ENCODE peak calls at places on chromosomes 2 and 18, in five cellular contexts. H, R, V, B and Q are unnamed samples.

GRCh38 chr2:9249036-9249800 is 42.6 kb downstream of the ASAP2 start:
- DNase-seq in H (peak), B (no peak), V (no peak), R (peak), Q (no peak)

GRCh38 chr2:18599509-18600254 is 10.3 kb upstream of the NT5C1B start:
- DNase-seq in V (no peak), R (no peak), H (no peak), B (no peak), Q (no peak)

GRCh38 chr18:45173327-45173726 is 441.9 kb upstream of the SLC14A2 start:
- DNase-seq in V (no peak), R (no peak), H (no peak), B (no peak), Q (no peak)

GRCh38 chr18:63016270-63016669 is 300.9 kb downstream of the PHLPP1 start:
- DNase-seq in H (peak), R (peak), B (peak), V (no peak), Q (peak)

GRCh38 chr2:183495079-183495478 is 370.8 kb downstream of the NUP35 start:
- DNase-seq in V (no peak), B (no peak), H (no peak), R (no peak), Q (no peak)

GRCh38 chr2:81551040-81551634 is 1246.6 kb upstream of the LRRTM1 start:
- DNase-seq in B (no peak), H (no peak), V (no peak), R (no peak), Q (no peak)

GRCh38 chr2:18178736-18179349 is 300.4 kb downstream of the KCNS3 start:
- DNase-seq in B (peak), H (peak), V (no peak), R (peak), Q (no peak)

GRCh38 chr2:125125902-125126301 is 1100.8 kb downstream of the CNTNAP5 start:
- DNase-seq in H (no peak), B (peak), R (no peak), V (no peak), Q (no peak)

GRCh38 chr18:14974576-14974975 is 226.6 kb downstream of the ANKRD30B start:
- DNase-seq in R (no peak), B (no peak), H (no peak), V (no peak), Q (no peak)

GRCh38 chr18:12362473-12363174 is 14.4 kb downstream of the AFG3L2 start:
- DNase-seq in B (no peak), V (no peak), R (no peak), H (no peak), Q (no peak)

GRCh38 chr2:62163106-62163831 is 32.6 kb upstream of the B3GNT2 start:
- DNase-seq in R (no peak), V (no peak), H (no peak), B (no peak), Q (no peak)

GRCh38 chr2:18883626-18884456 is 294.5 kb upstream of the NT5C1B start:
- DNase-seq in R (peak), B (peak), H (peak), V (no peak), Q (no peak)

GRCh38 chr18:80145191-80145799 is 36.2 kb downstream of the ADNP2 start:
- DNase-seq in H (no peak), B (no peak), V (no peak), R (no peak), Q (no peak)

GRCh38 chr2:127661949-127662510 is 13.3 kb downstream of the LIMS2 start:
- DNase-seq in B (no peak), H (no peak), V (peak), R (no peak), Q (peak)

GRCh38 chr2:13821255-13821880 is 811.1 kb upstream of the LRATD1 start:
- DNase-seq in R (peak), V (no peak), H (no peak), B (no peak), Q (no peak)

GRCh38 chr2:21650566-21650965 is 526.8 kb downstream of the TDRD15 start:
- DNase-seq in B (no peak), H (no peak), V (no peak), R (no peak), Q (no peak)

GRCh38 chr18:24395049-24395780 is 2.4 kb downstream of the OSBPL1A start:
- DNase-seq in H (no peak), B (no peak), R (no peak), V (no peak), Q (no peak)

GRCh38 chr2:98869868-98870267 is 66.2 kb downstream of the CRACDL start:
- DNase-seq in R (no peak), H (no peak), B (peak), V (peak), Q (peak)

GRCh38 chr18:44828080-44828479 is 147.4 kb downstream of the SETBP1 start:
- DNase-seq in R (no peak), B (no peak), H (no peak), V (no peak), Q (no peak)

GRCh38 chr2:162091325-162092007 is 17.5 kb upstream of the DPP4 start:
- DNase-seq in B (no peak), R (peak), H (peak), V (peak), Q (no peak)

GRCh38 chr2:151363709-151364108 is 6.3 kb downstream of the TNFAIP6 start:
- DNase-seq in H (no peak), B (no peak), R (no peak), V (peak), Q (peak)

GRCh38 chr18:79947054-79947755 is 4.2 kb downstream of the SLC66A2 start:
- DNase-seq in R (no peak), V (peak), H (no peak), B (no peak), Q (peak)

GRCh38 chr2:233059797-233060499 is at the start of gene INPP5D:
- DNase-seq in B (peak), H (no peak), V (peak), R (no peak), Q (peak)

GRCh38 chr2:18787726-18788125 is 198.4 kb upstream of the NT5C1B start:
- DNase-seq in R (no peak), H (no peak), V (no peak), B (no peak), Q (no peak)

GRCh38 chr2:224940618-224941017 is 101.7 kb downstream of the DOCK10 start:
- DNase-seq in R (no peak), H (no peak), B (no peak), V (no peak), Q (no peak)

GRCh38 chr2:197889041-197889440 is 84.6 kb downstream of the PLCL1 start:
- DNase-seq in H (no peak), V (peak), B (peak), R (peak), Q (no peak)

GRCh38 chr2:102082591-102083586 is 59.7 kb upstream of the IL1R1 start:
- DNase-seq in H (peak), B (no peak), V (peak), R (peak), Q (no peak)

GRCh38 chr2:102615620-102616436 is 3.5 kb upstream of the SLC9A2 start:
- DNase-seq in B (peak), V (peak), H (peak), R (peak), Q (no peak)

GRCh38 chr2:28356095-28356911 is 36.4 kb upstream of the FOSL2 start:
- DNase-seq in H (peak), R (peak), V (peak), B (no peak), Q (peak)

GRCh38 chr2:179348921-179349320 is 84.3 kb upstream of the SESTD1 start:
- DNase-seq in V (no peak), B (no peak), R (no peak), H (no peak), Q (no peak)

GRCh38 chr2:218975060-218975777 is 9.8 kb downstream of the FEV start:
- DNase-seq in R (no peak), B (no peak), V (no peak), H (no peak), Q (no peak)

GRCh38 chr18:58106674-58107058 is 62.6 kb downstream of the NEDD4L start:
- DNase-seq in H (no peak), B (no peak), R (no peak), V (no peak), Q (no peak)

GRCh38 chr2:128139624-128140023 is 48.6 kb downstream of the UGGT1 start:
- DNase-seq in B (no peak), R (no peak), V (no peak), H (no peak), Q (no peak)

GRCh38 chr18:64271264-64271663 is 122.4 kb upstream of the LINC00305 start:
- DNase-seq in R (no peak), B (no peak), H (no peak), V (no peak), Q (no peak)

DNA sequence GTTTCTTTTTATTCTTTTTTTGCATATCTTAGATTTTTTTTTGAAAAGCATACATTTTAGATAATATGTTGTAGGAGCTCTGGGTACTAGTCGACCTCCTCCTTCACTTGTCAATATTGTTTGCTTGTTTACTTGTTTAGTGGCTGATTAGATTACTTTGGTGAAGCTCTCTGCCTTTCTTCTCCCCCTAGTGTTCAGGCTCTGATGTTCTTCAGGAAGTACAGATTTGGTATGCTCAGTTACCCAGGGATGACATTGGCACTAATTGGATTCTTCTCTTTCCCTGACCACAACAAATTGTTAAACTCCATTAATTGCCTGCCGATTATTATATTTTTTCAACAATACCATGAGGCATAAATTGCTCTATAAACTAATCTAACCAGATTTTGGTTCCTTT is 491.2 kb downstream of the SUCLG1 start:
- DNase-seq in H (peak), B (no peak), V (no peak), R (no peak), Q (no peak)
- TF ChIP-seq CTCF in H (no peak), B (no peak), V (no peak), R (no peak), Q (no peak)

GRCh38 chr2:70795164-70795995 is 4.9 kb upstream of the FIGLA start:
- DNase-seq in V (no peak), B (no peak), R (no peak), H (no peak), Q (no peak)

GRCh38 chr2:70789304-70790078 is 952 bp downstream of the FIGLA start:
- DNase-seq in B (peak), H (peak), R (peak), V (peak), Q (no peak)

GRCh38 chr2:70790079-70790963 is at the start of gene FIGLA:
- DNase-seq in B (no peak), H (no peak), V (no peak), R (no peak), Q (no peak)

GRCh38 chr2:70796247-70796646 is 5.8 kb upstream of the FIGLA start:
- DNase-seq in B (no peak), V (no peak), H (no peak), R (no peak), Q (no peak)

GRCh38 chr2:70793450-70793849 is 3.0 kb upstream of the FIGLA start:
- DNase-seq in V (no peak), R (no peak), B (no peak), H (no peak), Q (no peak)
- TF ChIP-seq CTCF in V (no peak), R (no peak), B (no peak), H (no peak), Q (no peak)

DNA sequence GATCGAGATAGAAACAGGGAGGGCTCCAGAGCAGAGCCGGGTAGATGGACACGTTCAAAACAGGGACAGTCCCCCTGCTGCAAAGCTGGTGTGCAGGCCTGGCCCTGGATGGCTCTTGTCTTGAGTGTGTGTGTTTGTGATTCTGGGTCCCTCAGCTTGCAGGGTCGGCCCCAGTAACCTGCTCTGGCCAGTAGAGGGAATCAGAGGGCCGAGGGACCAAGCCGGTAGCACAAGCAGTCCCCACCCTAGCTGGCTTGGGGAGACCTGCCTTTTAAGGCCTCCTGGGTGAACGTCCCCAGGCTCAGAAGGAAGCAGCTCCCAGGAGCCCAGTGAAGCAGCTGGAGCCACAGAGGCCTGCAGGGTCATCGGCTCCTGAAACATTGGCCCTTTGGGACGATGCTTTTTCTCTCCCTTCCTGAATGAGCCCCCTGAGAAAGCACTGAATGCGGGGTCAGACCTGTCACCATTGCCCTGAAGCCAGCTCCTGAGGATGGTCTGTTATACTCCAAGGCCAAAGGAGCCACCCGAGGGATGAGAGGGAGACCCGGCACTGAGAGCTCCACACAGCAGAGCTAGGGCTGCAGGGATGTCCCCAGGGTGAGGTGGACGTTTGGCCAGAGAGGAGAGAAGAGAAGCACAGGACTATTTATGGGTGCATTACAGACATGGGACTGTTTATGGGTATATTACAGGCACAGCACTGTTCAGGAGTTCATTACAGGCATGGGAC is 15.4 kb upstream of the MLPH start:
- DNase-seq in R (peak), B (peak), V (peak), H (peak), Q (peak)
- TF ChIP-seq CTCF in R (peak), B (peak), V (peak), H (peak), Q (peak)

DNA sequence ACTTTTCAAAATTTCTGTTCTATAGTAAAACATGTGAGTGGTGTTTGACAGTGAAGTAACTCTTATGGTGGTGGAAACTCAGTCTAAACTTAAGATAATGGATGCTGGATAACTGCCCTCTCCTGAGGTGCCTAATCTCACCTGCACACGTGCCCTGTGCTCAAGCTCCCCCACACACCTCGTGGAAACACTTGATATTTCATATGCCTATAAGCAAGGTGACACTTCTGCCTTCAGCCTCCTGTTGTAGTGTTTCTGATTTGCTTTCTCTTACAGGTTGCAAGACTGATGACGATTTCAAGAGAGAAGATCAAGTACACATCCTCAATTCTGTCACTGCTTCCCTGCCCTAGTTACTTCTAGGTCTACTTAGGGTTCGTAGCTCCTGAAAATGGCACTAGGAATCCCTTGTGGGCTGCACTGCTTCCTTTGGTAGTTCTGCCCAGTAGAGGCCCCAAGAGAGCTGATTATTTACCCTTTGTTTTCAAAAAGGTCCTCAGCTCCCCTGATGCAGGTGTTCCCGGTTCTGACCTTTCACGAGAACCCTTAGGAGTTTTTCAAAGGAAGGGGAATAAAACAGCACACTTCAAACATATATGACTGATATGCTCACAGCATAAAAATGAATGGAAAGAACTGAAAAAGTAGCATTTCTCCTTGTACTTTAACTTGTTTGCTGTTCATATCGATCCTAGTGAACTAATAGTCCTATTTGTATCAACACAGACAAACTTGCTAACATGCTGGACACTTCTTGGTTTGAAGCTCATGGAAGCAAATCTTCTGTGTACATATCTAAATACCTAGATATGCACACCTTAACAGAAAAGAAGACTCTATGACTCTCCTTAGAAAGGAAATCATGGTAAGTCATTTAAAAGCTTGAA is 6.7 kb downstream of the CAVIN2 start:
- DNase-seq in R (no peak), V (peak), H (no peak), B (no peak), Q (no peak)
- TF ChIP-seq CTCF in R (no peak), V (no peak), H (peak), B (no peak), Q (no peak)

GRCh38 chr2:72933207-72933606 is 15.9 kb downstream of the EMX1 start:
- DNase-seq in H (no peak), V (no peak), B (no peak), R (no peak), Q (no peak)

GRCh38 chr2:72935611-72935957 is 18.3 kb downstream of the EMX1 start:
- DNase-seq in R (no peak), H (no peak), B (no peak), V (no peak), Q (no peak)

GRCh38 chr2:72936669-72937355 is 19.5 kb downstream of the EMX1 start:
- DNase-seq in H (no peak), V (no peak), R (no peak), B (no peak), Q (no peak)

GRCh38 chr2:72933646-72934151 is 16.4 kb downstream of the EMX1 start:
- DNase-seq in H (no peak), V (no peak), B (no peak), R (no peak), Q (peak)

GRCh38 chr2:72934683-72935610 is 17.6 kb downstream of the EMX1 start:
- DNase-seq in R (no peak), V (no peak), B (peak), H (peak), Q (no peak)
- TF ChIP-seq CTCF in R (peak), V (no peak), B (peak), H (peak), Q (no peak)

DNA sequence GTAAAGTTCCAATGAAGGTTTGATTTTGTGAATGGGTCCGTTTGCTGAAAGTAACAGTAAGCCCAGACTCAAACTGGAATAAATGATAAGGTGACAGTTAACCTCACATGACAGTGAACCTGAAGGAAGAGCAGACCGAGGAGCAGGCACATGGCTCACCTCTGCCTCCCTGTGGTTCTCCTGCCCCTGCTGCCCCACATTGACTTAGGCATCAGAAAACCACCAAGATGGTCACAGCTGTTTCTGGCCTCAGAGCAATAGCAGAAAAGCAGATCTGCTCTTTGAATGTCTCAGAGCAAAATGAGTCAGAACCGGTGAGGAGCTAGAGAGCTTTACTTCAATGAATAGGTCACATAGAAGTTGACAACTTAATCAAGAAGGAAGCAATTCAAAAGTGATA is 487.6 kb downstream of the METTL4 start:
- DNase-seq in V (no peak), H (peak), R (no peak), B (no peak), Q (no peak)
- TF ChIP-seq CTCF in V (no peak), H (no peak), R (no peak), B (peak), Q (no peak)

GRCh38 chr2:1047485-1047884 is 96.8 kb downstream of the SNTG2 start:
- DNase-seq in B (no peak), R (peak), H (peak), V (no peak), Q (no peak)
- TF ChIP-seq CTCF in B (no peak), R (no peak), H (no peak), V (no peak), Q (no peak)

GRCh38 chr18:56299740-56300139 is 338.7 kb downstream of the TXNL1 start:
- DNase-seq in R (no peak), H (no peak), B (peak), V (no peak), Q (no peak)

GRCh38 chr18:56294484-56295183 is 343.8 kb downstream of the TXNL1 start:
- DNase-seq in B (no peak), V (no peak), R (no peak), H (no peak), Q (no peak)

GRCh38 chr18:56296381-56296780 is 342.0 kb downstream of the TXNL1 start:
- DNase-seq in H (no peak), B (no peak), R (no peak), V (no peak), Q (no peak)

GRCh38 chr18:56302161-56302560 is 336.2 kb downstream of the TXNL1 start:
- DNase-seq in B (no peak), V (no peak), H (no peak), R (no peak), Q (no peak)

DNA sequence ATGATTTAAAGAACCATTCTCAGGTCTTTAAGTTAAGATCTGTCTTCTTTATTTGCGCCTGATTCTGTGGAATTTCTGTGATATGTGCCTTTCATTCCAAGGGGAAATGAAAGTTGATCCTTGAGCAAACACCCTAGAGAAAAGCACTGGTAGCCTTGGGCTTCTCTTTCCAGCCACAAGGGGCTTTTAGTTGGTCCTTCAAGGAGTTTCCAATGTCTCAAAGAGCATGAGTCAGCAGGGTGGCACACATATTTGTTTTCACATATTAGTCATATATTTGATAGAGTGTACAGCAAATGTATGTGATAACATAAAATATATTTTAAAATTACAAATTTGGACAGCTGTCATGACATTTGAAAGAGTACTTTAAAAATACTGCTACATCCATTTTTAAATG is 339.5 kb downstream of the TXNL1 start:
- DNase-seq in R (peak), H (peak), V (no peak), B (no peak), Q (no peak)
- TF ChIP-seq CTCF in R (peak), H (peak), V (no peak), B (peak), Q (no peak)

GRCh38 chr2:116467243-116467642 is 1347.2 kb upstream of the DDX18 start:
- DNase-seq in V (no peak), H (no peak), R (no peak), B (peak), Q (no peak)
- TF ChIP-seq CTCF in V (no peak), H (no peak), R (no peak), B (no peak), Q (no peak)